ENCODE peak calls at places on chromosomes 6 and 20, in nine cellular contexts. J is sigmoid colon, H is A549, V is K562, I is vagina, W is HCT116, B is heart left ventricle, Y is NB4, K is stomach. E is an unnamed sample.
A peak's percentile ranks its signal among the peaks of the same experiment; 100 is the strongest.

GRCh38 chr20:36273414-36274247 is 32.5 kb upstream of the DLGAP4 start:
- DNase-seq in J (peak; percentile 34), H (peak; percentile 28), V (no peak), I (no peak), W (peak; percentile 4), B (no peak), Y (peak; percentile 51), K (no peak), E (peak; percentile 13)

GRCh38 chr6:167760979-167761793 is 65.5 kb upstream of the AFDN start:
- DNase-seq in J (peak; percentile 74), H (no peak), V (no peak), I (no peak), W (no peak), B (no peak), Y (no peak), K (peak; percentile 76), E (no peak)

GRCh38 chr6:24154121-24154520 is 28.1 kb downstream of the NRSN1 start:
- DNase-seq in J (no peak), H (no peak), V (no peak), I (no peak), W (no peak), B (no peak), Y (no peak), K (no peak), E (no peak)

GRCh38 chr6:76481101-76481500 is 408.6 kb upstream of the IMPG1 start:
- DNase-seq in J (no peak), H (no peak), V (no peak), I (no peak), W (no peak), B (no peak), Y (no peak), K (no peak), E (no peak)

GRCh38 chr6:17410281-17410680 is 16.9 kb downstream of the CAP2 start:
- DNase-seq in J (no peak), H (no peak), V (no peak), I (no peak), W (no peak), B (no peak), Y (no peak), K (no peak), E (no peak)

GRCh38 chr6:18507018-18507415 is 119.9 kb downstream of the RNF144B start:
- DNase-seq in J (no peak), H (no peak), V (no peak), I (no peak), W (no peak), B (no peak), Y (peak; percentile 9), K (no peak), E (no peak)

GRCh38 chr20:10501377-10501776 is 66.3 kb downstream of the SLX4IP start:
- DNase-seq in J (peak; percentile 82), H (no peak), V (no peak), I (no peak), W (no peak), B (no peak), Y (peak; percentile 97), K (no peak), E (peak; percentile 69)

GRCh38 chr6:38185244-38185643 is 365.7 kb downstream of the ZFAND3 start:
- DNase-seq in J (no peak), H (no peak), V (no peak), I (no peak), W (no peak), B (peak; percentile 17), Y (no peak), K (no peak), E (no peak)

GRCh38 chr6:30770164-30770563 is 25.8 kb upstream of the IER3 start:
- DNase-seq in J (no peak), H (no peak), V (no peak), I (no peak), W (no peak), B (no peak), Y (no peak), K (no peak), E (no peak)

GRCh38 chr6:3403244-3404154 is 53.4 kb downstream of the SLC22A23 start:
- DNase-seq in J (peak; percentile 58), H (peak; percentile 29), V (no peak), I (no peak), W (no peak), B (no peak), Y (no peak), K (peak; percentile 82), E (no peak)

GRCh38 chr20:26134606-26135005 is 438.0 kb upstream of the ZNF337 start:
- DNase-seq in J (no peak), H (no peak), V (no peak), I (no peak), W (no peak), B (no peak), Y (no peak), K (no peak), E (no peak)

GRCh38 chr6:1711136-1711535 is 101.4 kb downstream of the FOXC1 start:
- DNase-seq in J (no peak), H (no peak), V (no peak), I (no peak), W (no peak), B (no peak), Y (no peak), K (no peak), E (no peak)

GRCh38 chr6:132131777-132132176 is 180.6 kb upstream of the CCN2 start:
- DNase-seq in J (no peak), H (peak; percentile 35), V (no peak), I (no peak), W (peak; percentile 8), B (no peak), Y (peak; percentile 42), K (no peak), E (no peak)

GRCh38 chr20:63159826-63160640 is 55.9 kb downstream of the YTHDF1 start:
- DNase-seq in J (no peak), H (no peak), V (no peak), I (no peak), W (no peak), B (peak; percentile 33), Y (no peak), K (no peak), E (no peak)

GRCh38 chr6:42104095-42104806 is 38.2 kb downstream of the C6orf132 start:
- DNase-seq in J (peak; percentile 91), H (no peak), V (peak; percentile 93), I (no peak), W (no peak), B (peak; percentile 84), Y (peak; percentile 87), K (peak; percentile 59), E (peak; percentile 84)

GRCh38 chr6:137678451-137678850 is 184.3 kb upstream of the OLIG3 start:
- DNase-seq in J (no peak), H (no peak), V (no peak), I (no peak), W (no peak), B (no peak), Y (no peak), K (no peak), E (no peak)

GRCh38 chr20:33765099-33765498 is 33.3 kb downstream of the ZNF341 start:
- DNase-seq in J (no peak), H (no peak), V (no peak), I (no peak), W (no peak), B (no peak), Y (no peak), K (no peak), E (no peak)

GRCh38 chr6:156579564-156579963 is 197.6 kb upstream of the ARID1B start:
- DNase-seq in J (no peak), H (no peak), V (no peak), I (no peak), W (no peak), B (no peak), Y (no peak), K (no peak), E (no peak)

GRCh38 chr6:169428532-169428931 is 174.9 kb upstream of the THBS2 start:
- DNase-seq in J (peak; percentile 70), H (no peak), V (no peak), I (no peak), W (no peak), B (no peak), Y (no peak), K (no peak), E (no peak)

GRCh38 chr6:169427856-169428255 is 174.2 kb upstream of the THBS2 start:
- DNase-seq in J (peak; percentile 74), H (no peak), V (no peak), I (no peak), W (no peak), B (no peak), Y (peak; percentile 19), K (no peak), E (no peak)

GRCh38 chr6:169426611-169427010 is 173.0 kb upstream of the THBS2 start:
- DNase-seq in J (no peak), H (no peak), V (no peak), I (no peak), W (no peak), B (no peak), Y (no peak), K (no peak), E (no peak)

GRCh38 chr6:169425628-169426370 is 172.2 kb upstream of the THBS2 start:
- DNase-seq in J (no peak), H (no peak), V (no peak), I (no peak), W (no peak), B (no peak), Y (peak; percentile 90), K (no peak), E (no peak)

DNA sequence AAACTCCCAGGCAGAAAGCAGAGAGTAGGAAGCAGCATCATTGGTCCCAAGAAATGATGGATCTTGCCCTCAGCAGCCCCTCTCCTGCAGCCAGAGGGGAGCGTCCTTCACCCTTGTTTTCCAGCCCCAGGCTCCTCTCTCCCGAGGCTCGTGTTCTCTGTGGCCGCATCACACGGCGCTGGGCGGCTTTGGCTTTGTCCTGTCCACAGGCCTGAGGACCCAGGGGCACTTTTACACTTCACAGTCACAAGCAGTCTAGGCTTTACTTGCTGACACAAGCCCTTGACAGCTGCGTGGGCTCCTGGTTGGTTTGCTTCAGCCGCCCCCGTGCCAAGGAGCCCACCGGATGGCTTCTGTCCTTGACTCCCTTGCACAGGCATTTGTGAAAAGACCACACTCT is 175.4 kb upstream of the THBS2 start:
- DNase-seq in J (no peak), H (no peak), V (no peak), I (no peak), W (no peak), B (no peak), Y (no peak), K (no peak), E (no peak)
- TF ChIP-seq POLR2A in J (no peak), H (no peak), V (no peak), I (no peak), W (no peak), B (no peak), Y (no peak), K (no peak), E (no peak)

GRCh38 chr6:7878401-7878964 is 32.1 kb downstream of the TXNDC5 start:
- DNase-seq in J (no peak), H (no peak), V (no peak), I (no peak), W (no peak), B (no peak), Y (peak; percentile 15), K (no peak), E (no peak)
- TF ChIP-seq POLR2A in J (no peak), H (no peak), V (no peak), I (no peak), W (no peak), B (no peak), Y (no peak), K (no peak), E (no peak)

GRCh38 chr20:57432874-57433491 is 41.8 kb downstream of the RBM38 start:
- DNase-seq in J (peak; percentile 85), H (no peak), V (peak; percentile 78), I (no peak), W (no peak), B (peak; percentile 82), Y (peak; percentile 98), K (peak; percentile 78), E (peak; percentile 73)
- TF ChIP-seq POLR2A in J (no peak), H (no peak), V (no peak), I (no peak), W (no peak), B (no peak), Y (no peak), K (no peak), E (no peak)

GRCh38 chr6:13715444-13715883 is 3.8 kb upstream of the RANBP9 start:
- DNase-seq in J (no peak), H (no peak), V (peak; percentile 55), I (no peak), W (no peak), B (no peak), Y (peak; percentile 96), K (no peak), E (no peak)
- TF ChIP-seq POLR2A in J (no peak), H (no peak), V (no peak), I (no peak), W (no peak), B (no peak), Y (no peak), K (no peak), E (no peak)

E was measured in erythroblast.